ENCODE peak calls at places on chromosomes 2 and 18, in ten cellular contexts. One of them, this sample, is unnamed. For H3K9me3, the result is how much of the 10 kb centered on the place peaks cover.

GRCh38 chr2:29130295-29130694 is 15.1 kb downstream of the CLIP4 start:
- DNase-seq in colonic mucosa: no peak
- DNase-seq in kidney: no peak
- DNase-seq in WERI-Rb-1: no peak
- DNase-seq in CD8-positive, alpha-beta memory T cell: no peak
- DNase-seq in tibial artery: no peak
- DNase-seq in ovary: no peak
- DNase-seq in lower lobe of right lung: no peak
- DNase-seq in heart right ventricle: no peak
- DNase-seq in PC-9: peak
- DNase-seq in this sample: peak

GRCh38 chr2:173327421-173327820 is 27.3 kb upstream of the CDCA7 start:
- DNase-seq in colonic mucosa: no peak
- DNase-seq in kidney: no peak
- DNase-seq in WERI-Rb-1: peak
- DNase-seq in CD8-positive, alpha-beta memory T cell: no peak
- DNase-seq in tibial artery: no peak
- DNase-seq in ovary: no peak
- DNase-seq in lower lobe of right lung: no peak
- DNase-seq in heart right ventricle: no peak
- DNase-seq in PC-9: no peak
- DNase-seq in this sample: no peak

GRCh38 chr2:196315388-196316049 is 144.1 kb upstream of the STK17B start:
- DNase-seq in colonic mucosa: no peak
- DNase-seq in kidney: no peak
- DNase-seq in WERI-Rb-1: no peak
- DNase-seq in CD8-positive, alpha-beta memory T cell: no peak
- DNase-seq in tibial artery: no peak
- DNase-seq in ovary: no peak
- DNase-seq in lower lobe of right lung: no peak
- DNase-seq in heart right ventricle: no peak
- DNase-seq in PC-9: no peak
- DNase-seq in this sample: no peak

GRCh38 chr18:70390366-70391090 is 101.7 kb downstream of the SOCS6 start:
- DNase-seq in colonic mucosa: no peak
- DNase-seq in kidney: no peak
- DNase-seq in WERI-Rb-1: no peak
- DNase-seq in CD8-positive, alpha-beta memory T cell: no peak
- DNase-seq in tibial artery: no peak
- DNase-seq in ovary: no peak
- DNase-seq in lower lobe of right lung: no peak
- DNase-seq in heart right ventricle: no peak
- DNase-seq in PC-9: no peak
- DNase-seq in this sample: no peak

GRCh38 chr2:231764752-231765151 is 16.3 kb downstream of the PDE6D start:
- DNase-seq in colonic mucosa: no peak
- DNase-seq in kidney: no peak
- DNase-seq in WERI-Rb-1: no peak
- DNase-seq in CD8-positive, alpha-beta memory T cell: no peak
- DNase-seq in tibial artery: no peak
- DNase-seq in ovary: no peak
- DNase-seq in lower lobe of right lung: no peak
- DNase-seq in heart right ventricle: no peak
- DNase-seq in PC-9: no peak
- DNase-seq in this sample: no peak

GRCh38 chr2:190534310-190535118 is at the start of gene NEMP2:
- DNase-seq in colonic mucosa: peak
- DNase-seq in kidney: peak
- DNase-seq in WERI-Rb-1: peak
- DNase-seq in CD8-positive, alpha-beta memory T cell: peak
- DNase-seq in tibial artery: peak
- DNase-seq in ovary: peak
- DNase-seq in lower lobe of right lung: peak
- DNase-seq in heart right ventricle: peak
- DNase-seq in PC-9: peak
- DNase-seq in this sample: peak

GRCh38 chr2:42917374-42918017 is 125.1 kb upstream of the HAAO start:
- DNase-seq in colonic mucosa: peak
- DNase-seq in kidney: peak
- DNase-seq in WERI-Rb-1: no peak
- DNase-seq in CD8-positive, alpha-beta memory T cell: no peak
- DNase-seq in tibial artery: peak
- DNase-seq in ovary: no peak
- DNase-seq in lower lobe of right lung: no peak
- DNase-seq in heart right ventricle: peak
- DNase-seq in PC-9: peak
- DNase-seq in this sample: no peak

GRCh38 chr18:12256946-12257345 is 2.8 kb downstream of the CIDEA start:
- DNase-seq in colonic mucosa: no peak
- DNase-seq in kidney: no peak
- DNase-seq in WERI-Rb-1: no peak
- DNase-seq in CD8-positive, alpha-beta memory T cell: no peak
- DNase-seq in tibial artery: no peak
- DNase-seq in ovary: no peak
- DNase-seq in lower lobe of right lung: no peak
- DNase-seq in heart right ventricle: no peak
- DNase-seq in PC-9: no peak
- DNase-seq in this sample: no peak

GRCh38 chr2:156704612-156705011 is 268.4 kb downstream of the GPD2 start:
- DNase-seq in colonic mucosa: no peak
- DNase-seq in kidney: no peak
- DNase-seq in WERI-Rb-1: no peak
- DNase-seq in CD8-positive, alpha-beta memory T cell: no peak
- DNase-seq in tibial artery: no peak
- DNase-seq in ovary: no peak
- DNase-seq in lower lobe of right lung: no peak
- DNase-seq in heart right ventricle: no peak
- DNase-seq in PC-9: no peak
- DNase-seq in this sample: no peak

GRCh38 chr2:229610871-229611270 is 103.5 kb downstream of the DNER start:
- DNase-seq in colonic mucosa: no peak
- DNase-seq in kidney: no peak
- DNase-seq in WERI-Rb-1: no peak
- DNase-seq in CD8-positive, alpha-beta memory T cell: no peak
- DNase-seq in tibial artery: no peak
- DNase-seq in ovary: no peak
- DNase-seq in lower lobe of right lung: no peak
- DNase-seq in heart right ventricle: no peak
- DNase-seq in PC-9: no peak
- DNase-seq in this sample: peak

GRCh38 chr18:77422974-77423373 is 173.3 kb downstream of the GALR1 start:
- DNase-seq in colonic mucosa: no peak
- DNase-seq in kidney: no peak
- DNase-seq in WERI-Rb-1: no peak
- DNase-seq in CD8-positive, alpha-beta memory T cell: no peak
- DNase-seq in tibial artery: no peak
- DNase-seq in ovary: no peak
- DNase-seq in lower lobe of right lung: no peak
- DNase-seq in heart right ventricle: no peak
- DNase-seq in PC-9: no peak
- DNase-seq in this sample: no peak

GRCh38 chr2:9364791-9365497 is 58.4 kb downstream of the ITGB1BP1 start:
- DNase-seq in colonic mucosa: no peak
- DNase-seq in kidney: no peak
- DNase-seq in WERI-Rb-1: no peak
- DNase-seq in CD8-positive, alpha-beta memory T cell: no peak
- DNase-seq in tibial artery: no peak
- DNase-seq in ovary: no peak
- DNase-seq in lower lobe of right lung: no peak
- DNase-seq in heart right ventricle: no peak
- DNase-seq in PC-9: peak
- DNase-seq in this sample: no peak

GRCh38 chr18:43952398-43952797 is 675.1 kb upstream of the SYT4 start:
- DNase-seq in colonic mucosa: no peak
- DNase-seq in kidney: no peak
- DNase-seq in WERI-Rb-1: no peak
- DNase-seq in CD8-positive, alpha-beta memory T cell: no peak
- DNase-seq in tibial artery: no peak
- DNase-seq in ovary: no peak
- DNase-seq in lower lobe of right lung: no peak
- DNase-seq in heart right ventricle: no peak
- DNase-seq in PC-9: no peak
- DNase-seq in this sample: no peak

GRCh38 chr2:67857836-67858235 is 205.0 kb downstream of the C1D start:
- DNase-seq in colonic mucosa: no peak
- DNase-seq in kidney: no peak
- DNase-seq in WERI-Rb-1: no peak
- DNase-seq in CD8-positive, alpha-beta memory T cell: no peak
- DNase-seq in tibial artery: no peak
- DNase-seq in ovary: no peak
- DNase-seq in lower lobe of right lung: no peak
- DNase-seq in heart right ventricle: no peak
- DNase-seq in PC-9: no peak
- DNase-seq in this sample: no peak
- H3K9me3 ChIP-seq in colonic mucosa: under half
- H3K9me3 ChIP-seq in kidney: under half
- H3K9me3 ChIP-seq in WERI-Rb-1: under half
- H3K9me3 ChIP-seq in CD8-positive, alpha-beta memory T cell: under half
- H3K9me3 ChIP-seq in tibial artery: under half
- H3K9me3 ChIP-seq in ovary: under half
- H3K9me3 ChIP-seq in lower lobe of right lung: under half
- H3K9me3 ChIP-seq in heart right ventricle: under half
- H3K9me3 ChIP-seq in PC-9: under half
- H3K9me3 ChIP-seq in this sample: under half

GRCh38 chr18:45103319-45104070 is 422.8 kb downstream of the SETBP1 start:
- DNase-seq in colonic mucosa: no peak
- DNase-seq in kidney: no peak
- DNase-seq in WERI-Rb-1: no peak
- DNase-seq in CD8-positive, alpha-beta memory T cell: no peak
- DNase-seq in tibial artery: no peak
- DNase-seq in ovary: no peak
- DNase-seq in lower lobe of right lung: no peak
- DNase-seq in heart right ventricle: no peak
- DNase-seq in PC-9: no peak
- DNase-seq in this sample: no peak
- H3K4me3 ChIP-seq in colonic mucosa: no peak
- H3K4me3 ChIP-seq in kidney: no peak
- H3K4me3 ChIP-seq in WERI-Rb-1: no peak
- H3K4me3 ChIP-seq in CD8-positive, alpha-beta memory T cell: no peak
- H3K4me3 ChIP-seq in tibial artery: no peak
- H3K4me3 ChIP-seq in ovary: no peak
- H3K4me3 ChIP-seq in lower lobe of right lung: no peak
- H3K4me3 ChIP-seq in heart right ventricle: no peak
- H3K4me3 ChIP-seq in PC-9: no peak
- H3K4me3 ChIP-seq in this sample: no peak

GRCh38 chr2:13390676-13391075 is 673.9 kb downstream of the TRIB2 start:
- DNase-seq in colonic mucosa: no peak
- DNase-seq in kidney: no peak
- DNase-seq in WERI-Rb-1: no peak
- DNase-seq in CD8-positive, alpha-beta memory T cell: no peak
- DNase-seq in tibial artery: no peak
- DNase-seq in ovary: no peak
- DNase-seq in lower lobe of right lung: no peak
- DNase-seq in heart right ventricle: no peak
- DNase-seq in PC-9: no peak
- DNase-seq in this sample: no peak
- H3K9me3 ChIP-seq in colonic mucosa: under half
- H3K9me3 ChIP-seq in kidney: under half
- H3K9me3 ChIP-seq in WERI-Rb-1: under half
- H3K9me3 ChIP-seq in CD8-positive, alpha-beta memory T cell: under half
- H3K9me3 ChIP-seq in tibial artery: under half
- H3K9me3 ChIP-seq in ovary: under half
- H3K9me3 ChIP-seq in lower lobe of right lung: under half
- H3K9me3 ChIP-seq in heart right ventricle: under half
- H3K9me3 ChIP-seq in PC-9: under half
- H3K9me3 ChIP-seq in this sample: under half

GRCh38 chr2:207748993-207749392 is 20.7 kb downstream of the FZD5 start:
- DNase-seq in colonic mucosa: no peak
- DNase-seq in kidney: no peak
- DNase-seq in WERI-Rb-1: no peak
- DNase-seq in CD8-positive, alpha-beta memory T cell: no peak
- DNase-seq in tibial artery: no peak
- DNase-seq in ovary: no peak
- DNase-seq in lower lobe of right lung: no peak
- DNase-seq in heart right ventricle: no peak
- DNase-seq in PC-9: no peak
- DNase-seq in this sample: no peak

GRCh38 chr2:207746131-207746530 is 23.6 kb downstream of the FZD5 start:
- DNase-seq in colonic mucosa: peak
- DNase-seq in kidney: no peak
- DNase-seq in WERI-Rb-1: peak
- DNase-seq in CD8-positive, alpha-beta memory T cell: no peak
- DNase-seq in tibial artery: no peak
- DNase-seq in ovary: peak
- DNase-seq in lower lobe of right lung: no peak
- DNase-seq in heart right ventricle: peak
- DNase-seq in PC-9: peak
- DNase-seq in this sample: peak

GRCh38 chr2:207749873-207750272 is 19.8 kb downstream of the FZD5 start:
- DNase-seq in colonic mucosa: no peak
- DNase-seq in kidney: no peak
- DNase-seq in WERI-Rb-1: no peak
- DNase-seq in CD8-positive, alpha-beta memory T cell: no peak
- DNase-seq in tibial artery: no peak
- DNase-seq in ovary: no peak
- DNase-seq in lower lobe of right lung: no peak
- DNase-seq in heart right ventricle: no peak
- DNase-seq in PC-9: no peak
- DNase-seq in this sample: no peak

GRCh38 chr2:207750315-207750714 is 19.4 kb downstream of the FZD5 start:
- DNase-seq in colonic mucosa: no peak
- DNase-seq in kidney: no peak
- DNase-seq in WERI-Rb-1: no peak
- DNase-seq in CD8-positive, alpha-beta memory T cell: no peak
- DNase-seq in tibial artery: no peak
- DNase-seq in ovary: no peak
- DNase-seq in lower lobe of right lung: no peak
- DNase-seq in heart right ventricle: no peak
- DNase-seq in PC-9: no peak
- DNase-seq in this sample: no peak

GRCh38 chr2:207747653-207748560 is 21.8 kb downstream of the FZD5 start:
- DNase-seq in colonic mucosa: no peak
- DNase-seq in kidney: no peak
- DNase-seq in WERI-Rb-1: no peak
- DNase-seq in CD8-positive, alpha-beta memory T cell: no peak
- DNase-seq in tibial artery: no peak
- DNase-seq in ovary: no peak
- DNase-seq in lower lobe of right lung: no peak
- DNase-seq in heart right ventricle: no peak
- DNase-seq in PC-9: no peak
- DNase-seq in this sample: no peak
- H3K4me3 ChIP-seq in colonic mucosa: no peak
- H3K4me3 ChIP-seq in kidney: no peak
- H3K4me3 ChIP-seq in WERI-Rb-1: no peak
- H3K4me3 ChIP-seq in CD8-positive, alpha-beta memory T cell: no peak
- H3K4me3 ChIP-seq in tibial artery: no peak
- H3K4me3 ChIP-seq in ovary: no peak
- H3K4me3 ChIP-seq in lower lobe of right lung: no peak
- H3K4me3 ChIP-seq in heart right ventricle: no peak
- H3K4me3 ChIP-seq in PC-9: no peak
- H3K4me3 ChIP-seq in this sample: no peak

DNA sequence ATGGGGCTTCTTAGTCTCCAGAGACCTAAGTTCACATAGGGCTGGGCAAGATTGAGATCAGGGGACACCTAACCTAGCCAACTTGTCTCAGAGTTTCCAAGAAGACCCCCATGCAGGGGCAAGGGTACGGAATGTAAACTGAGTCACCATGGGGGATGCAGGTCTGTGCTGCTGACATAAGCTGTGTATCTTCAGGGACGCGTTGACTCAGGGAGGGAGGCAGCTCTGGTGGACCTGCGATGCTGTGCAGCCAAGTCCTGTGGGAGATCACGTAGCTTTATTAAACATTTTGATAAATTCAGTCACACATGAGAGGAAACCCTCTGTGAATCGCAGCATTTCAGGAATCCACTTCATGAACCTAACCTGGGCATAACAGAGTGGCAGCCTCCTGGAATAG is 216.0 kb downstream of the ANKRD30B start:
- DNase-seq in colonic mucosa: no peak
- DNase-seq in kidney: no peak
- DNase-seq in WERI-Rb-1: no peak
- DNase-seq in CD8-positive, alpha-beta memory T cell: no peak
- DNase-seq in tibial artery: no peak
- DNase-seq in ovary: no peak
- DNase-seq in lower lobe of right lung: no peak
- DNase-seq in heart right ventricle: no peak
- DNase-seq in PC-9: no peak
- DNase-seq in this sample: no peak
- H3K9me3 ChIP-seq in colonic mucosa: under half
- H3K9me3 ChIP-seq in kidney: under half
- H3K9me3 ChIP-seq in WERI-Rb-1: under half
- H3K9me3 ChIP-seq in CD8-positive, alpha-beta memory T cell: under half
- H3K9me3 ChIP-seq in tibial artery: under half
- H3K9me3 ChIP-seq in ovary: under half
- H3K9me3 ChIP-seq in lower lobe of right lung: under half
- H3K9me3 ChIP-seq in heart right ventricle: under half
- H3K9me3 ChIP-seq in PC-9: under half
- H3K9me3 ChIP-seq in this sample: under half

This sample was measured in MG63.